ENCODE peak calls at places on chromosomes 1 and 21, in four cellular contexts. L is RKO, B is left ventricle myocardium superior, F is A172. H is an unnamed sample.
A peak's percentile ranks its signal among the peaks of the same experiment; 100 is the strongest.

GRCh38 chr21:25572895-25573310 is 34.4 kb downstream of the MRPL39 start:
- DNase-seq in B (no peak), L (no peak), F (peak; percentile 46), H (no peak)

GRCh38 chr1:235583511-235584001 is 66.0 kb downstream of the GNG4 start:
- DNase-seq in B (no peak), L (peak; percentile 24), F (peak; percentile 15), H (no peak)

GRCh38 chr1:24865587-24865986 is 64.5 kb downstream of the RUNX3 start:
- DNase-seq in F (no peak), L (no peak), B (no peak), H (no peak)

GRCh38 chr1:22370190-22370498 is 81.5 kb upstream of the ZBTB40 start:
- DNase-seq in L (no peak), B (no peak), F (no peak), H (no peak)

GRCh38 chr1:202587859-202588480 is 122.3 kb downstream of the SYT2 start:
- DNase-seq in B (no peak), F (no peak), L (no peak), H (no peak)

GRCh38 chr21:38503588-38503987 is 5.3 kb upstream of the ERG start:
- DNase-seq in L (no peak), F (no peak), B (no peak), H (no peak)

GRCh38 chr1:38728176-38728908 is 131.2 kb downstream of the RRAGC start:
- DNase-seq in B (peak; percentile 65), L (no peak), F (peak; percentile 40), H (peak; percentile 64)

GRCh38 chr1:186474208-186474607 is 13.3 kb upstream of the PDC start:
- DNase-seq in F (peak; percentile 4), L (no peak), B (no peak), H (no peak)

GRCh38 chr1:160951443-160952128 is 3.0 kb downstream of the ITLN2 start:
- DNase-seq in L (peak; percentile 37), B (peak; percentile 69), F (peak; percentile 78), H (peak; percentile 69)

GRCh38 chr1:159089184-159089791 is 12.7 kb upstream of the AIM2 start:
- DNase-seq in B (no peak), F (no peak), L (no peak), H (no peak)

GRCh38 chr1:214967865-214968575 is 114.5 kb upstream of the KCNK2 start:
- DNase-seq in B (no peak), F (no peak), L (no peak), H (no peak)

GRCh38 chr1:55375617-55376258 is 160.6 kb upstream of the USP24 start:
- DNase-seq in F (peak; percentile 30), L (peak; percentile 41), B (no peak), H (no peak)

GRCh38 chr1:225454067-225454618 is 26.3 kb upstream of the LBR start:
- DNase-seq in B (no peak), L (no peak), F (peak; percentile 30), H (no peak)

GRCh38 chr1:21206117-21206516 is 29.4 kb upstream of the EIF4G3 start:
- DNase-seq in L (peak; percentile 39), F (peak; percentile 11), B (no peak), H (no peak)

GRCh38 chr1:89889336-89889640 is 68.5 kb downstream of the LRRC8D start:
- DNase-seq in L (no peak), B (no peak), F (no peak), H (no peak)

GRCh38 chr1:7255303-7256058 is 470.2 kb downstream of the CAMTA1 start:
- DNase-seq in B (no peak), F (peak; percentile 30), L (peak; percentile 37), H (no peak)

GRCh38 chr1:53551428-53551995 is 92.3 kb downstream of the DMRTB1 start:
- DNase-seq in F (no peak), L (no peak), B (peak; percentile 14), H (peak; percentile 11)

GRCh38 chr21:33931799-33932390 is 16.3 kb upstream of the ATP5PO start:
- DNase-seq in F (no peak), L (no peak), B (no peak), H (no peak)

GRCh38 chr1:158563852-158564251 is 6.5 kb downstream of the OR6P1 start:
- DNase-seq in F (no peak), B (no peak), L (no peak), H (no peak)

GRCh38 chr1:47348246-47348645 is 14.7 kb downstream of the CMPK1 start:
- DNase-seq in L (no peak), F (no peak), B (no peak), H (no peak)

GRCh38 chr1:211648336-211648735 is 27.1 kb downstream of the NEK2 start:
- DNase-seq in L (no peak), F (peak; percentile 74), B (no peak), H (no peak)

GRCh38 chr1:232383455-232384074 is 246.4 kb downstream of the SIPA1L2 start:
- DNase-seq in F (peak; percentile 29), L (no peak), B (no peak), H (no peak)

GRCh38 chr21:44778094-44778493 is 23.5 kb downstream of the UBE2G2 start:
- DNase-seq in B (no peak), L (no peak), F (no peak), H (no peak)

GRCh38 chr1:244672961-244673695 is 20.2 kb downstream of the DESI2 start:
- DNase-seq in L (no peak), F (no peak), B (peak; percentile 45), H (no peak)

GRCh38 chr1:208031932-208032320 is 121.0 kb upstream of the CD34 start:
- DNase-seq in B (no peak), L (no peak), F (no peak), H (no peak)

GRCh38 chr1:117967900-117968299 is 38.4 kb downstream of the WDR3 start:
- DNase-seq in F (no peak), L (no peak), B (no peak), H (no peak)

GRCh38 chr1:175067707-175068106 is at the start of gene TNN:
- DNase-seq in B (no peak), F (no peak), L (no peak), H (no peak)

GRCh38 chr1:114108741-114109255 is 44.9 kb downstream of the SYT6 start:
- DNase-seq in F (no peak), B (no peak), L (no peak), H (peak; percentile 49)

GRCh38 chr1:196723325-196724185 is 51.1 kb upstream of the CFHR3 start:
- DNase-seq in B (no peak), L (peak; percentile 39), F (peak; percentile 41), H (no peak)

GRCh38 chr1:1628656-1629429 is 3.1 kb upstream of the MMP23B start:
- DNase-seq in F (no peak), B (no peak), L (no peak), H (no peak)

GRCh38 chr1:40450491-40451237 is 388 bp downstream of the ZFP69B start:
- DNase-seq in F (no peak), L (peak; percentile 98), B (no peak), H (no peak)

GRCh38 chr1:150365945-150366344 is 2.0 kb downstream of the RPRD2 start:
- DNase-seq in B (no peak), L (peak; percentile 48), F (peak; percentile 15), H (no peak)

GRCh38 chr21:45234127-45234526 is 53.6 kb downstream of the POFUT2 start:
- DNase-seq in B (no peak), F (no peak), L (no peak), H (no peak)

GRCh38 chr1:116569776-116570357 is 959 bp downstream of the CD58 start:
- DNase-seq in B (peak; percentile 57), F (peak; percentile 53), L (peak; percentile 41), H (peak; percentile 69)

GRCh38 chr21:46124926-46125845 is 27.3 kb downstream of the COL6A2 start:
- DNase-seq in F (no peak), L (no peak), B (peak; percentile 39), H (peak; percentile 50)

GRCh38 chr1:62689524-62689923 is 1.3 kb upstream of the DOCK7 start:
- DNase-seq in B (no peak), F (peak; percentile 50), L (peak; percentile 98), H (no peak)

GRCh38 chr1:32014937-32015363 is 1.3 kb downstream of the KHDRBS1 start:
- DNase-seq in F (no peak), L (peak; percentile 30), B (no peak), H (no peak)

GRCh38 chr1:198107041-198107440 is 49.8 kb upstream of the NEK7 start:
- DNase-seq in B (no peak), F (peak; percentile 63), L (peak; percentile 23), H (no peak)

GRCh38 chr21:25963186-25963585 is 207.4 kb downstream of the APP start:
- DNase-seq in L (peak; percentile 75), F (peak; percentile 88), B (no peak), H (no peak)

H was measured in Right ventricle myocardium superior.